ENCODE peak calls at places on chromosome 9, in four cellular contexts. R is GM10248, X is SHP77 treated with DMSO at 0.1 percent for 48 hours, U is A549. Y is an unnamed sample.

GRCh38 chr9:120764476-120764875 is 28.7 kb downstream of the FBXW2 start:
- DNase-seq in X (no peak), R (no peak), U (no peak), Y (no peak)

GRCh38 chr9:136131629-136132499 is 13.2 kb upstream of the TMEM250 start:
- DNase-seq in X (no peak), U (no peak), R (no peak), Y (no peak)

GRCh38 chr9:69637801-69638200 is 34.4 kb downstream of the APBA1 start:
- DNase-seq in R (no peak), U (no peak), X (no peak), Y (no peak)

GRCh38 chr9:90855208-90856000 is 53.8 kb downstream of the SYK start:
- DNase-seq in X (no peak), R (no peak), U (no peak), Y (no peak)

GRCh38 chr9:135474915-135475314 is 4.7 kb upstream of the PPP1R26 start:
- DNase-seq in U (peak), R (no peak), X (no peak), Y (no peak)

GRCh38 chr9:133510926-133511505 is 13.7 kb downstream of the MYMK start:
- DNase-seq in R (no peak), U (no peak), X (no peak), Y (no peak)

GRCh38 chr9:131198316-131198715 is 72.9 kb downstream of the NUP214 start:
- DNase-seq in R (no peak), X (no peak), U (no peak), Y (no peak)

GRCh38 chr9:107465467-107466451 is 23.8 kb downstream of the KLF4 start:
- DNase-seq in X (no peak), U (peak), R (peak), Y (no peak)

GRCh38 chr9:79111653-79112052 is 460.1 kb upstream of the TLE4 start:
- DNase-seq in U (no peak), X (no peak), R (no peak), Y (no peak)

GRCh38 chr9:137435980-137436760 is 5.0 kb downstream of the ENTPD8 start:
- DNase-seq in U (peak), X (no peak), R (no peak), Y (peak)

GRCh38 chr9:83927591-83927990 is 6.4 kb upstream of the KIF27 start:
- DNase-seq in X (no peak), R (no peak), U (no peak), Y (no peak)

GRCh38 chr9:74036549-74037231 is 460.4 kb upstream of the RORB start:
- DNase-seq in U (no peak), X (no peak), R (no peak), Y (peak)

GRCh38 chr9:116382053-116382452 is 228.5 kb downstream of the PAPPA start:
- DNase-seq in R (no peak), U (no peak), X (no peak), Y (no peak)